ENCODE peak calls at places on chromosomes 13 and 19, in four cellular contexts. One of them, this sample, is unnamed.

GRCh38 chr19:50909240-50910070 is 1.7 kb downstream of the KLK4 start:
- DNase-seq in SK-N-SH: peak
- DNase-seq in HCT116: peak
- DNase-seq in HepG2: peak
- DNase-seq in this sample: peak

GRCh38 chr19:3375221-3376088 is 9.1 kb downstream of the NFIC start:
- DNase-seq in SK-N-SH: peak
- DNase-seq in HCT116: no peak
- DNase-seq in HepG2: no peak
- DNase-seq in this sample: peak

GRCh38 chr19:47671499-47671898 is 41.7 kb upstream of the EHD2 start:
- DNase-seq in HCT116: no peak
- DNase-seq in SK-N-SH: no peak
- DNase-seq in HepG2: no peak
- DNase-seq in this sample: no peak

GRCh38 chr19:19202707-19203011 is 555 bp downstream of the NR2C2AP start:
- DNase-seq in SK-N-SH: no peak
- DNase-seq in HepG2: no peak
- DNase-seq in HCT116: no peak
- DNase-seq in this sample: no peak

GRCh38 chr19:1183543-1184172 is 9.6 kb upstream of the SBNO2 start:
- DNase-seq in HCT116: peak
- DNase-seq in SK-N-SH: peak
- DNase-seq in HepG2: peak
- DNase-seq in this sample: no peak

GRCh38 chr13:79874396-79875360 is 393.7 kb downstream of the NDFIP2 start:
- DNase-seq in HCT116: no peak
- DNase-seq in SK-N-SH: no peak
- DNase-seq in HepG2: no peak
- DNase-seq in this sample: no peak

GRCh38 chr13:76822691-76823267 is 63.4 kb downstream of the KCTD12 start:
- DNase-seq in SK-N-SH: no peak
- DNase-seq in HCT116: no peak
- DNase-seq in HepG2: no peak
- DNase-seq in this sample: no peak

GRCh38 chr13:114148521-114148855 is 16.1 kb upstream of the RASA3 start:
- DNase-seq in HCT116: no peak
- DNase-seq in SK-N-SH: peak
- DNase-seq in HepG2: no peak
- DNase-seq in this sample: no peak

GRCh38 chr13:24251525-24251924 is 57.9 kb upstream of the C1QTNF9 start:
- DNase-seq in SK-N-SH: no peak
- DNase-seq in HepG2: no peak
- DNase-seq in HCT116: no peak
- DNase-seq in this sample: no peak

GRCh38 chr13:85093808-85094207 is 705.4 kb downstream of the SLITRK6 start:
- DNase-seq in HepG2: no peak
- DNase-seq in HCT116: peak
- DNase-seq in SK-N-SH: no peak
- DNase-seq in this sample: no peak

GRCh38 chr13:85095887-85096286 is 703.3 kb downstream of the SLITRK6 start:
- DNase-seq in HCT116: no peak
- DNase-seq in SK-N-SH: peak
- DNase-seq in HepG2: no peak
- DNase-seq in this sample: no peak

GRCh38 chr13:85091835-85092234 is 707.4 kb downstream of the SLITRK6 start:
- DNase-seq in SK-N-SH: no peak
- DNase-seq in HepG2: no peak
- DNase-seq in HCT116: no peak
- DNase-seq in this sample: no peak
- TF ChIP-seq ELF1 in SK-N-SH: no peak
- TF ChIP-seq ELF1 in HepG2: no peak
- TF ChIP-seq ELF1 in HCT116: no peak
- TF ChIP-seq ELF1 in this sample: no peak

GRCh38 chr13:20118268-20119140 is 42.3 kb downstream of the GJA3 start:
- DNase-seq in HepG2: no peak
- DNase-seq in HCT116: no peak
- DNase-seq in SK-N-SH: peak
- DNase-seq in this sample: peak
- TF ChIP-seq ELF1 in HepG2: no peak
- TF ChIP-seq ELF1 in HCT116: no peak
- TF ChIP-seq ELF1 in SK-N-SH: no peak
- TF ChIP-seq ELF1 in this sample: no peak

GRCh38 chr13:46103037-46103436 is 1.8 kb downstream of the CPB2 start:
- DNase-seq in SK-N-SH: no peak
- DNase-seq in HCT116: no peak
- DNase-seq in HepG2: no peak
- DNase-seq in this sample: no peak
- TF ChIP-seq ELF1 in SK-N-SH: no peak
- TF ChIP-seq ELF1 in HCT116: no peak
- TF ChIP-seq ELF1 in HepG2: no peak
- TF ChIP-seq ELF1 in this sample: no peak

GRCh38 chr19:42501733-42502132 is 26.5 kb downstream of the CEACAM1 start:
- DNase-seq in HCT116: no peak
- DNase-seq in SK-N-SH: no peak
- DNase-seq in HepG2: no peak
- DNase-seq in this sample: no peak
- TF ChIP-seq ELF1 in HCT116: no peak
- TF ChIP-seq ELF1 in SK-N-SH: no peak
- TF ChIP-seq ELF1 in HepG2: no peak
- TF ChIP-seq ELF1 in this sample: no peak

GRCh38 chr19:39415111-39416046 is 2.9 kb downstream of the PLEKHG2 start:
- DNase-seq in HepG2: no peak
- DNase-seq in SK-N-SH: no peak
- DNase-seq in HCT116: no peak
- DNase-seq in this sample: no peak

GRCh38 chr19:39416626-39417120 is 4.2 kb downstream of the PLEKHG2 start:
- DNase-seq in HCT116: no peak
- DNase-seq in SK-N-SH: no peak
- DNase-seq in HepG2: no peak
- DNase-seq in this sample: no peak

GRCh38 chr19:39417463-39418181 is 5.2 kb downstream of the PLEKHG2 start:
- DNase-seq in HepG2: no peak
- DNase-seq in SK-N-SH: no peak
- DNase-seq in HCT116: no peak
- DNase-seq in this sample: no peak

GRCh38 chr19:39413903-39414608 is 1.6 kb downstream of the PLEKHG2 start:
- DNase-seq in HepG2: peak
- DNase-seq in SK-N-SH: peak
- DNase-seq in HCT116: no peak
- DNase-seq in this sample: peak

GRCh38 chr19:39416152-39416551 is 3.7 kb downstream of the PLEKHG2 start:
- DNase-seq in HCT116: no peak
- DNase-seq in HepG2: no peak
- DNase-seq in SK-N-SH: no peak
- DNase-seq in this sample: no peak
- TF ChIP-seq ELF1 in HCT116: no peak
- TF ChIP-seq ELF1 in HepG2: no peak
- TF ChIP-seq ELF1 in SK-N-SH: no peak
- TF ChIP-seq ELF1 in this sample: no peak

DNA sequence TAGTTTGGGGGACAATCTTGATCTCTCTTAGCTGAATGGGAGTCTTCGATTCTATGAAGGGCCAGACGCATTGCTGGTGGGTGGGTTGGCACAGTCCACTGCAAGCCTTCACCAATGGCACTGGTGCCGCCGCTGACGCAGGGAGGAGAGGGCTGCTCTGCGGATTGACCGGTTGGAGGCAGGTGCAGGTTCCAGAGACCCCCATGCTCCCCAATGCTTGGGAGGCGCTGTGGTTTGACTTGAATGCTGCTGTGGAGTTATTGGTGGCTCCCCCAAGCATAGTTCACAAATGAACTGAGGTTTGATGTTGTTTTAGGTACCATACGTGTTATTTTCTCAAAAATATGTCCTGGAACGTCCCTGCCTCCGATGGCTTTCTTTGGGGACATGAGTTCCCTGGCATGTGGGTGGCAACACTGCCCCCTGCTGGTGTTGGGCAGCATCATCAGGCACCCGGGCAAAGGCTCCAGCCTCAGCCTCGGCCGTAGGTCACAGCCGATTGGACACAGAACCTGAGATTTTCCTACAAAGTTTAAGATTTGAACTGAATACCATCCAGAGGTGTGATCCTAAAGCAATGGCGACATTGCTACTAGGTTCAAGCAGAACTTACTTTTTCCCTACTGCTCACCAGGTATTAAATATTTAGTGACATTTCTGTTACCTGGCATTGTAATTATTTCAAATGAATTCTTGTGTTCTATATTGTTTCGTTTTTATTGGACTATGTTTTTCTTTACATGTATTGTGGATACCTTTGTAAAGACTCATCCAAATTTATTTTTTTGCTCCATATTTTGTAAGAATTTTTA is 95.5 kb downstream of the ANKRD10 start:
- DNase-seq in SK-N-SH: peak
- DNase-seq in HCT116: peak
- DNase-seq in HepG2: peak
- DNase-seq in this sample: peak
- TF ChIP-seq ELF1 in SK-N-SH: no peak
- TF ChIP-seq ELF1 in HCT116: no peak
- TF ChIP-seq ELF1 in HepG2: no peak
- TF ChIP-seq ELF1 in this sample: no peak

GRCh38 chr19:45187421-45188100 is 9.0 kb downstream of the BLOC1S3 start:
- DNase-seq in SK-N-SH: peak
- DNase-seq in HepG2: peak
- DNase-seq in HCT116: no peak
- DNase-seq in this sample: peak
- TF ChIP-seq ELF1 in SK-N-SH: no peak
- TF ChIP-seq ELF1 in HepG2: no peak
- TF ChIP-seq ELF1 in HCT116: no peak
- TF ChIP-seq ELF1 in this sample: no peak

This sample was measured in K562.